ENCODE peak calls at places on chromosomes 13 and 19, in nine cellular contexts. One of them, this sample, is unnamed.

GRCh38 chr19:3774621-3775373 is 2.8 kb upstream of the RAX2 start:
- DNase-seq in caudate nucleus: no peak
- DNase-seq in stimulated activated CD4-positive, alpha-beta T cell treated with anti-CD3 and anti-CD28 coated beads, Interleukin-4, amount 100 ng/mL, for 4 hours: no peak
- DNase-seq in H54: no peak
- DNase-seq in mucosa of gallbladder: no peak
- DNase-seq in renal cortical epithelial cell: no peak
- DNase-seq in lower lobe of right lung: no peak
- DNase-seq in omental fat pad: no peak
- DNase-seq in GM04504: no peak
- DNase-seq in this sample: no peak

GRCh38 chr19:53626941-53627340 is 4.9 kb upstream of the DPRX start:
- DNase-seq in renal cortical epithelial cell: no peak
- DNase-seq in H54: no peak
- DNase-seq in GM04504: no peak
- DNase-seq in stimulated activated CD4-positive, alpha-beta T cell treated with anti-CD3 and anti-CD28 coated beads, Interleukin-4, amount 100 ng/mL, for 4 hours: no peak
- DNase-seq in caudate nucleus: no peak
- DNase-seq in mucosa of gallbladder: no peak
- DNase-seq in omental fat pad: no peak
- DNase-seq in lower lobe of right lung: no peak
- DNase-seq in this sample: no peak

GRCh38 chr19:15353908-15354307 is 21.6 kb upstream of the BRD4 start:
- DNase-seq in omental fat pad: no peak
- DNase-seq in caudate nucleus: no peak
- DNase-seq in stimulated activated CD4-positive, alpha-beta T cell treated with anti-CD3 and anti-CD28 coated beads, Interleukin-4, amount 100 ng/mL, for 4 hours: no peak
- DNase-seq in GM04504: no peak
- DNase-seq in H54: no peak
- DNase-seq in lower lobe of right lung: no peak
- DNase-seq in mucosa of gallbladder: no peak
- DNase-seq in renal cortical epithelial cell: no peak
- DNase-seq in this sample: no peak

GRCh38 chr19:10284641-10285278 is 2.0 kb upstream of the ICAM4 start:
- DNase-seq in H54: no peak
- DNase-seq in mucosa of gallbladder: no peak
- DNase-seq in stimulated activated CD4-positive, alpha-beta T cell treated with anti-CD3 and anti-CD28 coated beads, Interleukin-4, amount 100 ng/mL, for 4 hours: no peak
- DNase-seq in lower lobe of right lung: no peak
- DNase-seq in omental fat pad: no peak
- DNase-seq in renal cortical epithelial cell: no peak
- DNase-seq in caudate nucleus: no peak
- DNase-seq in GM04504: no peak
- DNase-seq in this sample: no peak

GRCh38 chr13:37395544-37395943 is 203.0 kb downstream of the POSTN start:
- DNase-seq in caudate nucleus: no peak
- DNase-seq in renal cortical epithelial cell: no peak
- DNase-seq in omental fat pad: no peak
- DNase-seq in GM04504: no peak
- DNase-seq in lower lobe of right lung: no peak
- DNase-seq in mucosa of gallbladder: no peak
- DNase-seq in H54: no peak
- DNase-seq in stimulated activated CD4-positive, alpha-beta T cell treated with anti-CD3 and anti-CD28 coated beads, Interleukin-4, amount 100 ng/mL, for 4 hours: no peak
- DNase-seq in this sample: no peak

GRCh38 chr19:46404039-46404883 is 9.1 kb downstream of the CCDC8 start:
- DNase-seq in lower lobe of right lung: peak
- DNase-seq in H54: no peak
- DNase-seq in stimulated activated CD4-positive, alpha-beta T cell treated with anti-CD3 and anti-CD28 coated beads, Interleukin-4, amount 100 ng/mL, for 4 hours: no peak
- DNase-seq in GM04504: no peak
- DNase-seq in mucosa of gallbladder: peak
- DNase-seq in omental fat pad: no peak
- DNase-seq in caudate nucleus: no peak
- DNase-seq in renal cortical epithelial cell: peak
- DNase-seq in this sample: no peak

GRCh38 chr19:13985771-13986347 is 20.3 kb downstream of the RFX1 start:
- DNase-seq in renal cortical epithelial cell: no peak
- DNase-seq in stimulated activated CD4-positive, alpha-beta T cell treated with anti-CD3 and anti-CD28 coated beads, Interleukin-4, amount 100 ng/mL, for 4 hours: peak
- DNase-seq in GM04504: no peak
- DNase-seq in lower lobe of right lung: no peak
- DNase-seq in mucosa of gallbladder: no peak
- DNase-seq in omental fat pad: no peak
- DNase-seq in H54: no peak
- DNase-seq in caudate nucleus: no peak
- DNase-seq in this sample: no peak

GRCh38 chr19:39111593-39112199 is 13.9 kb upstream of the PAK4 start:
- DNase-seq in caudate nucleus: no peak
- DNase-seq in H54: no peak
- DNase-seq in renal cortical epithelial cell: no peak
- DNase-seq in mucosa of gallbladder: peak
- DNase-seq in lower lobe of right lung: no peak
- DNase-seq in omental fat pad: no peak
- DNase-seq in stimulated activated CD4-positive, alpha-beta T cell treated with anti-CD3 and anti-CD28 coated beads, Interleukin-4, amount 100 ng/mL, for 4 hours: no peak
- DNase-seq in GM04504: no peak
- DNase-seq in this sample: no peak

GRCh38 chr13:39855236-39855635 is 199.8 kb downstream of the COG6 start:
- DNase-seq in stimulated activated CD4-positive, alpha-beta T cell treated with anti-CD3 and anti-CD28 coated beads, Interleukin-4, amount 100 ng/mL, for 4 hours: no peak
- DNase-seq in caudate nucleus: no peak
- DNase-seq in mucosa of gallbladder: no peak
- DNase-seq in lower lobe of right lung: no peak
- DNase-seq in GM04504: no peak
- DNase-seq in renal cortical epithelial cell: no peak
- DNase-seq in H54: no peak
- DNase-seq in omental fat pad: no peak
- DNase-seq in this sample: no peak

GRCh38 chr13:94660695-94661324 is 51.5 kb downstream of the SOX21 start:
- DNase-seq in mucosa of gallbladder: no peak
- DNase-seq in caudate nucleus: no peak
- DNase-seq in stimulated activated CD4-positive, alpha-beta T cell treated with anti-CD3 and anti-CD28 coated beads, Interleukin-4, amount 100 ng/mL, for 4 hours: no peak
- DNase-seq in lower lobe of right lung: no peak
- DNase-seq in GM04504: no peak
- DNase-seq in renal cortical epithelial cell: peak
- DNase-seq in H54: no peak
- DNase-seq in omental fat pad: no peak
- DNase-seq in this sample: no peak

GRCh38 chr13:79393564-79394249 is 12.3 kb downstream of the RBM26 start:
- DNase-seq in GM04504: no peak
- DNase-seq in lower lobe of right lung: peak
- DNase-seq in mucosa of gallbladder: no peak
- DNase-seq in stimulated activated CD4-positive, alpha-beta T cell treated with anti-CD3 and anti-CD28 coated beads, Interleukin-4, amount 100 ng/mL, for 4 hours: no peak
- DNase-seq in H54: no peak
- DNase-seq in omental fat pad: no peak
- DNase-seq in caudate nucleus: no peak
- DNase-seq in renal cortical epithelial cell: peak
- DNase-seq in this sample: no peak

GRCh38 chr13:56886398-56886797 is 254.3 kb upstream of the PRR20A start:
- DNase-seq in stimulated activated CD4-positive, alpha-beta T cell treated with anti-CD3 and anti-CD28 coated beads, Interleukin-4, amount 100 ng/mL, for 4 hours: no peak
- DNase-seq in lower lobe of right lung: no peak
- DNase-seq in caudate nucleus: no peak
- DNase-seq in omental fat pad: no peak
- DNase-seq in renal cortical epithelial cell: no peak
- DNase-seq in mucosa of gallbladder: no peak
- DNase-seq in GM04504: no peak
- DNase-seq in H54: no peak
- DNase-seq in this sample: no peak

GRCh38 chr13:21579754-21580316 is 24.1 kb downstream of the MICU2 start:
- DNase-seq in H54: no peak
- DNase-seq in GM04504: no peak
- DNase-seq in lower lobe of right lung: no peak
- DNase-seq in renal cortical epithelial cell: no peak
- DNase-seq in omental fat pad: no peak
- DNase-seq in caudate nucleus: no peak
- DNase-seq in stimulated activated CD4-positive, alpha-beta T cell treated with anti-CD3 and anti-CD28 coated beads, Interleukin-4, amount 100 ng/mL, for 4 hours: no peak
- DNase-seq in mucosa of gallbladder: no peak
- DNase-seq in this sample: no peak

GRCh38 chr19:38073806-38074685 is 150.0 kb downstream of the DPF1 start:
- DNase-seq in lower lobe of right lung: no peak
- DNase-seq in omental fat pad: no peak
- DNase-seq in stimulated activated CD4-positive, alpha-beta T cell treated with anti-CD3 and anti-CD28 coated beads, Interleukin-4, amount 100 ng/mL, for 4 hours: no peak
- DNase-seq in H54: no peak
- DNase-seq in mucosa of gallbladder: no peak
- DNase-seq in GM04504: no peak
- DNase-seq in caudate nucleus: peak
- DNase-seq in renal cortical epithelial cell: no peak
- DNase-seq in this sample: no peak

GRCh38 chr13:27012482-27013197 is 159.0 kb downstream of the USP12 start:
- DNase-seq in GM04504: peak
- DNase-seq in renal cortical epithelial cell: peak
- DNase-seq in mucosa of gallbladder: no peak
- DNase-seq in H54: no peak
- DNase-seq in omental fat pad: no peak
- DNase-seq in caudate nucleus: no peak
- DNase-seq in lower lobe of right lung: no peak
- DNase-seq in stimulated activated CD4-positive, alpha-beta T cell treated with anti-CD3 and anti-CD28 coated beads, Interleukin-4, amount 100 ng/mL, for 4 hours: no peak
- DNase-seq in this sample: no peak

GRCh38 chr19:17448190-17448967 is at the start of gene TMEM221:
- DNase-seq in caudate nucleus: no peak
- DNase-seq in lower lobe of right lung: peak
- DNase-seq in omental fat pad: no peak
- DNase-seq in mucosa of gallbladder: no peak
- DNase-seq in H54: no peak
- DNase-seq in stimulated activated CD4-positive, alpha-beta T cell treated with anti-CD3 and anti-CD28 coated beads, Interleukin-4, amount 100 ng/mL, for 4 hours: peak
- DNase-seq in GM04504: no peak
- DNase-seq in renal cortical epithelial cell: no peak
- DNase-seq in this sample: no peak

GRCh38 chr13:36033035-36033434 is 98.1 kb downstream of the DCLK1 start:
- DNase-seq in H54: no peak
- DNase-seq in lower lobe of right lung: no peak
- DNase-seq in GM04504: no peak
- DNase-seq in stimulated activated CD4-positive, alpha-beta T cell treated with anti-CD3 and anti-CD28 coated beads, Interleukin-4, amount 100 ng/mL, for 4 hours: no peak
- DNase-seq in omental fat pad: no peak
- DNase-seq in mucosa of gallbladder: no peak
- DNase-seq in renal cortical epithelial cell: no peak
- DNase-seq in caudate nucleus: no peak
- DNase-seq in this sample: no peak

GRCh38 chr13:93559718-93560117 is 333.1 kb downstream of the GPC6 start:
- DNase-seq in caudate nucleus: no peak
- DNase-seq in mucosa of gallbladder: no peak
- DNase-seq in stimulated activated CD4-positive, alpha-beta T cell treated with anti-CD3 and anti-CD28 coated beads, Interleukin-4, amount 100 ng/mL, for 4 hours: no peak
- DNase-seq in H54: peak
- DNase-seq in omental fat pad: no peak
- DNase-seq in GM04504: peak
- DNase-seq in lower lobe of right lung: no peak
- DNase-seq in renal cortical epithelial cell: peak
- DNase-seq in this sample: peak

GRCh38 chr19:55641376-55642152 is 762 bp downstream of the ZNF580 start:
- DNase-seq in caudate nucleus: no peak
- DNase-seq in stimulated activated CD4-positive, alpha-beta T cell treated with anti-CD3 and anti-CD28 coated beads, Interleukin-4, amount 100 ng/mL, for 4 hours: no peak
- DNase-seq in GM04504: no peak
- DNase-seq in mucosa of gallbladder: no peak
- DNase-seq in omental fat pad: no peak
- DNase-seq in H54: peak
- DNase-seq in renal cortical epithelial cell: no peak
- DNase-seq in lower lobe of right lung: no peak
- DNase-seq in this sample: no peak

GRCh38 chr19:17751103-17751911 is at the start of gene FCHO1:
- DNase-seq in caudate nucleus: no peak
- DNase-seq in lower lobe of right lung: peak
- DNase-seq in GM04504: no peak
- DNase-seq in omental fat pad: no peak
- DNase-seq in renal cortical epithelial cell: no peak
- DNase-seq in stimulated activated CD4-positive, alpha-beta T cell treated with anti-CD3 and anti-CD28 coated beads, Interleukin-4, amount 100 ng/mL, for 4 hours: peak
- DNase-seq in H54: no peak
- DNase-seq in mucosa of gallbladder: peak
- DNase-seq in this sample: no peak

This sample was measured in RWPE2.